ENCODE peak calls at places on chromosomes 12 and 14, in six cellular contexts. X is germinal center; A is NCI-H460; Z is NCI-H524 treated with DMSO at 0.1 percent for 48 hours; M is CD4-positive, alpha-beta T cell; W is NCI-H1694 treated with DMSO at 0.1 percent for 48 hours. L is an unnamed sample.

GRCh38 chr12:27142102-27142721 is 59.8 kb upstream of the C12orf71 start:
- DNase-seq in X (peak), A (peak), Z (peak), M (peak), W (peak), L (peak)

GRCh38 chr14:55074662-55075061 is 23.2 kb downstream of the MAPK1IP1L start:
- DNase-seq in X (no peak), A (no peak), Z (peak), M (no peak), W (no peak), L (no peak)

GRCh38 chr12:90234455-90234854 is 525.8 kb upstream of the ATP2B1 start:
- DNase-seq in X (no peak), A (no peak), Z (no peak), M (no peak), W (peak), L (no peak)

GRCh38 chr12:12327802-12328201 is 22.2 kb downstream of the MANSC1 start:
- DNase-seq in X (peak), A (peak), Z (no peak), M (no peak), W (peak), L (peak)

GRCh38 chr12:90335561-90335960 is 619.4 kb downstream of the CCER1 start:
- DNase-seq in X (no peak), A (no peak), Z (no peak), M (no peak), W (no peak), L (no peak)

GRCh38 chr14:102573591-102574046 is 18.8 kb upstream of the RCOR1 start:
- DNase-seq in X (peak), A (no peak), Z (no peak), M (no peak), W (no peak), L (no peak)

GRCh38 chr14:103607039-103607668 is 21.9 kb upstream of the KLC1 start:
- DNase-seq in X (peak), A (no peak), Z (peak), M (peak), W (peak), L (peak)

GRCh38 chr14:50094056-50094455 is 22.3 kb downstream of the VCPKMT start:
- DNase-seq in X (no peak), A (no peak), Z (no peak), M (no peak), W (no peak), L (no peak)

GRCh38 chr14:101236496-101237240 is 324.6 kb upstream of the DIO3 start:
- DNase-seq in X (no peak), A (no peak), Z (no peak), M (no peak), W (no peak), L (no peak)

GRCh38 chr12:92530706-92531105 is 172.1 kb upstream of the PLEKHG7 start:
- DNase-seq in X (no peak), A (no peak), Z (no peak), M (no peak), W (no peak), L (no peak)

GRCh38 chr12:114668151-114668891 is 15.7 kb downstream of the TBX3 start:
- DNase-seq in X (peak), A (peak), Z (no peak), M (no peak), W (no peak), L (peak)

GRCh38 chr12:79691299-79692248 is 810 bp upstream of the PAWR start:
- DNase-seq in X (peak), A (peak), Z (no peak), M (no peak), W (peak), L (peak)

GRCh38 chr12:103705927-103706326 is 118.9 kb downstream of the STAB2 start:
- DNase-seq in X (no peak), A (no peak), Z (no peak), M (no peak), W (no peak), L (peak)

L was measured in SK-MEL-5.